ENCODE peak calls at places on chromosome 21, in six cellular contexts. One of them, this sample, is unnamed. For H3K27me3, the result is how much of the 10 kb centered on the place peaks cover.

GRCh38 chr21:16794944-16795343 is 717.9 kb upstream of the CXADR start:
- DNase-seq in pancreas: no peak
- DNase-seq in GM23248: peak
- DNase-seq in cardiac muscle cell: no peak
- DNase-seq in GM23338: no peak
- DNase-seq in ovary: peak
- DNase-seq in this sample: peak

GRCh38 chr21:44998086-44998620 is 58.3 kb downstream of the SLX9 start:
- DNase-seq in cardiac muscle cell: no peak
- DNase-seq in GM23248: no peak
- DNase-seq in ovary: no peak
- DNase-seq in pancreas: no peak
- DNase-seq in GM23338: no peak
- DNase-seq in this sample: no peak

GRCh38 chr21:18499761-18500376 is 96.3 kb upstream of the TMPRSS15 start:
- DNase-seq in GM23248: peak
- DNase-seq in cardiac muscle cell: peak
- DNase-seq in GM23338: peak
- DNase-seq in pancreas: peak
- DNase-seq in ovary: no peak
- DNase-seq in this sample: peak

GRCh38 chr21:36320421-36321324 is 676 bp downstream of the MORC3 start:
- DNase-seq in GM23248: peak
- DNase-seq in GM23338: peak
- DNase-seq in ovary: peak
- DNase-seq in pancreas: peak
- DNase-seq in cardiac muscle cell: peak
- DNase-seq in this sample: peak

GRCh38 chr21:46532080-46532479 is 72.8 kb downstream of the S100B start:
- DNase-seq in cardiac muscle cell: no peak
- DNase-seq in ovary: no peak
- DNase-seq in pancreas: no peak
- DNase-seq in GM23248: no peak
- DNase-seq in GM23338: no peak
- DNase-seq in this sample: no peak

GRCh38 chr21:15210235-15210678 is 145.5 kb upstream of the NRIP1 start:
- DNase-seq in ovary: peak
- DNase-seq in pancreas: no peak
- DNase-seq in GM23338: no peak
- DNase-seq in cardiac muscle cell: no peak
- DNase-seq in GM23248: peak
- DNase-seq in this sample: peak

GRCh38 chr21:30232011-30232410 is 16.1 kb upstream of the CLDN8 start:
- DNase-seq in GM23248: peak
- DNase-seq in pancreas: no peak
- DNase-seq in GM23338: no peak
- DNase-seq in ovary: no peak
- DNase-seq in cardiac muscle cell: no peak
- DNase-seq in this sample: peak

GRCh38 chr21:18244721-18245486 is at the start of gene CHODL:
- DNase-seq in cardiac muscle cell: peak
- DNase-seq in GM23248: no peak
- DNase-seq in pancreas: peak
- DNase-seq in ovary: peak
- DNase-seq in GM23338: peak
- DNase-seq in this sample: no peak

GRCh38 chr21:26055010-26055409 is 115.6 kb downstream of the APP start:
- DNase-seq in GM23248: no peak
- DNase-seq in ovary: no peak
- DNase-seq in GM23338: no peak
- DNase-seq in cardiac muscle cell: no peak
- DNase-seq in pancreas: no peak
- DNase-seq in this sample: no peak

GRCh38 chr21:45572783-45573451 is 30.7 kb upstream of the SLC19A1 start:
- DNase-seq in pancreas: no peak
- DNase-seq in cardiac muscle cell: no peak
- DNase-seq in ovary: no peak
- DNase-seq in GM23248: no peak
- DNase-seq in GM23338: no peak
- DNase-seq in this sample: peak

GRCh38 chr21:15775981-15776380 is 46.2 kb downstream of the USP25 start:
- DNase-seq in GM23338: no peak
- DNase-seq in pancreas: no peak
- DNase-seq in ovary: no peak
- DNase-seq in cardiac muscle cell: no peak
- DNase-seq in GM23248: peak
- DNase-seq in this sample: peak

GRCh38 chr21:27189870-27190269 is 223.0 kb upstream of the ADAMTS5 start:
- DNase-seq in ovary: no peak
- DNase-seq in GM23338: no peak
- DNase-seq in GM23248: no peak
- DNase-seq in pancreas: no peak
- DNase-seq in cardiac muscle cell: peak
- DNase-seq in this sample: no peak

GRCh38 chr21:46111857-46112730 is 14.2 kb downstream of the COL6A2 start:
- DNase-seq in pancreas: peak
- DNase-seq in cardiac muscle cell: no peak
- DNase-seq in GM23338: no peak
- DNase-seq in ovary: peak
- DNase-seq in GM23248: no peak
- DNase-seq in this sample: no peak

GRCh38 chr21:42375966-42376337 is 9.6 kb upstream of the TFF1 start:
- DNase-seq in GM23248: no peak
- DNase-seq in GM23338: no peak
- DNase-seq in cardiac muscle cell: no peak
- DNase-seq in ovary: no peak
- DNase-seq in pancreas: peak
- DNase-seq in this sample: no peak

GRCh38 chr21:42375141-42375905 is 9.0 kb upstream of the TFF1 start:
- DNase-seq in pancreas: peak
- DNase-seq in cardiac muscle cell: no peak
- DNase-seq in GM23248: no peak
- DNase-seq in ovary: no peak
- DNase-seq in GM23338: peak
- DNase-seq in this sample: no peak

GRCh38 chr21:42373181-42373907 is 7.0 kb upstream of the TFF1 start:
- DNase-seq in GM23248: no peak
- DNase-seq in ovary: no peak
- DNase-seq in pancreas: no peak
- DNase-seq in cardiac muscle cell: no peak
- DNase-seq in GM23338: no peak
- DNase-seq in this sample: no peak

GRCh38 chr21:42373908-42374455 is 7.6 kb upstream of the TFF1 start:
- DNase-seq in GM23248: no peak
- DNase-seq in GM23338: no peak
- DNase-seq in ovary: no peak
- DNase-seq in cardiac muscle cell: no peak
- DNase-seq in pancreas: no peak
- DNase-seq in this sample: no peak

GRCh38 chr21:42374457-42374856 is 8.1 kb upstream of the TFF1 start:
- DNase-seq in GM23248: no peak
- DNase-seq in ovary: no peak
- DNase-seq in cardiac muscle cell: no peak
- DNase-seq in GM23338: no peak
- DNase-seq in pancreas: no peak
- DNase-seq in this sample: no peak
- H3K27me3 ChIP-seq in GM23248: under half
- H3K27me3 ChIP-seq in ovary: under half
- H3K27me3 ChIP-seq in cardiac muscle cell: under half
- H3K27me3 ChIP-seq in GM23338: under half
- H3K27me3 ChIP-seq in pancreas: under half
- H3K27me3 ChIP-seq in this sample: under half

GRCh38 chr21:38494254-38494648 is 4.0 kb downstream of the ERG start:
- DNase-seq in pancreas: no peak
- DNase-seq in ovary: no peak
- DNase-seq in cardiac muscle cell: no peak
- DNase-seq in GM23338: no peak
- DNase-seq in GM23248: no peak
- DNase-seq in this sample: no peak
- H3K4me3 ChIP-seq in pancreas: no peak
- H3K4me3 ChIP-seq in ovary: no peak
- H3K4me3 ChIP-seq in cardiac muscle cell: no peak
- H3K4me3 ChIP-seq in GM23338: no peak
- H3K4me3 ChIP-seq in GM23248: no peak
- H3K4me3 ChIP-seq in this sample: no peak

DNA sequence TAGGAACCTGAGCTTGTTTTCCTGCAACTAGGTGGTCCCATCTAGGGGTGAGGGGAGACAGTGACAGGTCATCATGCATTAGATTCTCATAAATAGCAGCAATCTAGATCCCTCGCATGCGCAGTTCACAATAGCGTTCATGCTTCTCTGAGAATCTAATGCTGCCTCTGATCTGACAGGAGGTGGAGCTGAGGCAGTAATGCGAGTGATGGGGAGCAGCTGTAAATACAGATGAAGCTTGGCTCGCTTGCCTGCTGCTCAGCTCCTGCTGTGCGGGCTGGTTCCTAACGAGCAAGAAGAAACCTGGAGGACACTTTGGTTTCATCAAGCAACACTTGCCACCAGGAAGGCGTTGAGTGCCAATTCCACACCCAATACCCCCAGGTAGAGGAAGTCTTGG is 95.1 kb upstream of the OLIG2 start:
- DNase-seq in GM23248: no peak
- DNase-seq in pancreas: no peak
- DNase-seq in ovary: no peak
- DNase-seq in GM23338: no peak
- DNase-seq in cardiac muscle cell: no peak
- DNase-seq in this sample: no peak
- H3K27me3 ChIP-seq in GM23248: under half
- H3K27me3 ChIP-seq in pancreas: under half
- H3K27me3 ChIP-seq in ovary: under half
- H3K27me3 ChIP-seq in GM23338: under half
- H3K27me3 ChIP-seq in cardiac muscle cell: under half
- H3K27me3 ChIP-seq in this sample: under half

GRCh38 chr21:29196664-29197052 is 66.2 kb downstream of the MAP3K7CL start:
- DNase-seq in GM23338: no peak
- DNase-seq in pancreas: no peak
- DNase-seq in cardiac muscle cell: no peak
- DNase-seq in ovary: no peak
- DNase-seq in GM23248: peak
- DNase-seq in this sample: no peak
- H3K4me3 ChIP-seq in GM23338: no peak
- H3K4me3 ChIP-seq in pancreas: no peak
- H3K4me3 ChIP-seq in cardiac muscle cell: no peak
- H3K4me3 ChIP-seq in ovary: no peak
- H3K4me3 ChIP-seq in GM23248: peak
- H3K4me3 ChIP-seq in this sample: no peak

DNA sequence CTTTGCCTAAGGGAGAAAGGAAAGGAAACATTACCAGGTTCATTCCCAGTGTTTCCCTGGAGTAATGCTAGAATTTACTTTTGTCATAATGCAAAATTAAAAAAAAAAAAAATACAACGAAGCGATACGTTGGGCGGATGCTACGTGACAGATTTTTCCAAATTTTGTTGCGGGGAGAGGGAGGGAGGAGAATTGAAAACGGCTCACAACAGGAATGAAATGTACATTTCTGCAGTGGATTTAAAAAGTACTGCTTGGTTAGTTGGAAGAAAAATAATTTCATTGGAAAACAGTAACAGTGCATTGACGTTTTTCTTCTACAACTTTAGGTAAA is 157.5 kb downstream of the RUNX1 start:
- DNase-seq in GM23248: no peak
- DNase-seq in pancreas: no peak
- DNase-seq in cardiac muscle cell: no peak
- DNase-seq in GM23338: no peak
- DNase-seq in ovary: no peak
- DNase-seq in this sample: no peak
- H3K27me3 ChIP-seq in GM23248: under half
- H3K27me3 ChIP-seq in pancreas: under half
- H3K27me3 ChIP-seq in cardiac muscle cell: half or more
- H3K27me3 ChIP-seq in GM23338: half or more
- H3K27me3 ChIP-seq in ovary: under half
- H3K27me3 ChIP-seq in this sample: under half